ENCODE peak calls at places on chromosomes 13 and 19, in six cellular contexts. I is stomach; F is mucosa of descending colon; E is uterus; K is stimulated activated CD8-positive, alpha-beta memory T cell treated with anti-CD3 and anti-CD28 coated beads, Interleukin-4, amount 100 ng/mL, for 48 hours; V is left cardiac atrium. P is an unnamed sample.

GRCh38 chr19:52102163-52102562 is 6.6 kb upstream of the ZNF841 start:
- DNase-seq in I (no peak), K (no peak), V (no peak), F (no peak), E (no peak), P (no peak)

GRCh38 chr13:27536361-27537101 is 83.8 kb downstream of the LNX2 start:
- DNase-seq in V (no peak), F (no peak), E (no peak), K (no peak), I (no peak), P (no peak)

GRCh38 chr19:46132508-46133100 is 8.1 kb upstream of the IGFL3 start:
- DNase-seq in V (no peak), E (no peak), F (no peak), I (no peak), K (no peak), P (no peak)

GRCh38 chr13:36125841-36126240 is 5.3 kb downstream of the DCLK1 start:
- DNase-seq in E (no peak), V (no peak), I (no peak), K (no peak), F (no peak), P (no peak)

GRCh38 chr13:30870049-30870884 is 35.8 kb upstream of the MEDAG start:
- DNase-seq in F (peak), V (peak), I (peak), K (peak), E (peak), P (peak)

GRCh38 chr19:38425810-38426466 is at the start of gene RASGRP4:
- DNase-seq in K (peak), F (peak), V (peak), E (no peak), I (no peak), P (no peak)

GRCh38 chr19:48393559-48394330 is at the start of gene GRIN2D:
- DNase-seq in K (peak), I (no peak), V (no peak), E (no peak), F (peak), P (no peak)

GRCh38 chr19:51019544-51019925 is at the start of gene KLK10:
- DNase-seq in V (no peak), K (no peak), F (no peak), E (no peak), I (no peak), P (no peak)

GRCh38 chr13:98743377-98743776 is 9.1 kb downstream of the SLC15A1 start:
- DNase-seq in K (no peak), V (no peak), F (no peak), I (no peak), E (no peak), P (no peak)

P was measured in adrenal gland.